ENCODE peak calls at places on chromosomes 12 and 14, in six cellular contexts. G is Caco-2, L is SK-N-SH, B is heart left ventricle, U is A549, R is small intestine. C is an unnamed sample. For H3K4me1, the result is how much of the 10 kb centered on the place peaks cover.

GRCh38 chr14:47103781-47104180 is 452.2 kb upstream of the RPL10L start:
- DNase-seq in G (no peak), B (no peak), L (no peak), R (no peak), U (no peak), C (no peak)

GRCh38 chr14:99755068-99755405 is 38.2 kb upstream of the EML1 start:
- DNase-seq in R (no peak), B (no peak), L (no peak), G (no peak), U (no peak), C (no peak)

GRCh38 chr14:87745507-87746118 is 247.4 kb downstream of the GALC start:
- DNase-seq in U (peak), B (no peak), G (peak), L (peak), R (peak), C (no peak)

GRCh38 chr12:47885012-47885501 is 19.7 kb downstream of the VDR start:
- DNase-seq in L (no peak), G (no peak), U (no peak), B (no peak), R (no peak), C (no peak)

GRCh38 chr14:64636208-64636979 is 67.8 kb upstream of the PLEKHG3 start:
- DNase-seq in B (peak), G (peak), L (peak), U (peak), R (peak), C (peak)

GRCh38 chr14:102481791-102482238 is 27.8 kb downstream of the ANKRD9 start:
- DNase-seq in L (no peak), G (no peak), B (no peak), U (peak), R (peak), C (no peak)

GRCh38 chr14:99259327-99259726 is 12.7 kb downstream of the BCL11B start:
- DNase-seq in L (no peak), R (peak), B (no peak), U (no peak), G (no peak), C (no peak)

GRCh38 chr14:70008457-70008856 is 129.2 kb downstream of the SMOC1 start:
- DNase-seq in U (no peak), B (no peak), L (no peak), R (no peak), G (no peak), C (no peak)

GRCh38 chr14:70622111-70622712 is 19.5 kb upstream of the TTC9 start:
- DNase-seq in U (peak), L (peak), G (peak), B (no peak), R (peak), C (peak)

GRCh38 chr12:34219046-34219770 is 196.9 kb downstream of the ALG10 start:
- DNase-seq in G (no peak), U (no peak), B (no peak), L (peak), R (no peak), C (no peak)

GRCh38 chr14:99899578-99900178 is 106.5 kb downstream of the EML1 start:
- DNase-seq in R (no peak), U (peak), B (no peak), G (no peak), L (peak), C (no peak)

GRCh38 chr12:64735447-64735846 is 23.8 kb downstream of the GNS start:
- DNase-seq in G (no peak), U (no peak), B (no peak), L (no peak), R (no peak), C (no peak)

GRCh38 chr14:89368490-89369477 is 48.2 kb downstream of the FOXN3 start:
- DNase-seq in B (no peak), R (peak), G (peak), L (no peak), U (no peak), C (no peak)

GRCh38 chr12:7642287-7642686 is 23.4 kb downstream of the APOBEC1 start:
- DNase-seq in R (no peak), G (no peak), L (no peak), B (no peak), U (no peak), C (no peak)

GRCh38 chr12:127750076-127750840 is 516.7 kb upstream of the TMEM132C start:
- DNase-seq in L (no peak), U (no peak), G (no peak), R (no peak), B (no peak), C (no peak)

GRCh38 chr12:92879698-92880322 is 49.3 kb downstream of the EEA1 start:
- DNase-seq in B (no peak), L (no peak), R (no peak), G (no peak), U (no peak), C (no peak)

GRCh38 chr14:77615231-77616132 is 955 bp downstream of the SPTLC2 start:
- DNase-seq in G (peak), B (no peak), U (no peak), R (peak), L (peak), C (peak)

GRCh38 chr12:47328831-47329545 is 249.2 kb upstream of the AMIGO2 start:
- DNase-seq in L (no peak), R (no peak), G (no peak), U (no peak), B (no peak), C (no peak)

GRCh38 chr14:57760891-57761290 is 105.0 kb downstream of the SLC35F4 start:
- DNase-seq in U (no peak), R (no peak), G (no peak), B (no peak), L (no peak), C (no peak)

GRCh38 chr14:104893435-104894207 is 28.6 kb downstream of the CEP170B start:
- DNase-seq in L (no peak), G (no peak), R (peak), U (no peak), B (peak), C (peak)

GRCh38 chr12:94445662-94446061 is 14.0 kb downstream of the CEP83 start:
- DNase-seq in L (no peak), G (no peak), U (no peak), B (no peak), R (no peak), C (no peak)

GRCh38 chr12:96258451-96258933 is 64.3 kb downstream of the ELK3 start:
- DNase-seq in L (no peak), G (no peak), B (peak), U (no peak), R (no peak), C (no peak)

GRCh38 chr12:45232771-45233372 is 17.0 kb downstream of the ANO6 start:
- DNase-seq in B (peak), U (peak), R (peak), L (no peak), G (no peak), C (no peak)

GRCh38 chr14:61934385-61934784 is 172.2 kb downstream of the SNAPC1 start:
- DNase-seq in G (no peak), B (no peak), L (no peak), R (no peak), U (no peak), C (no peak)

GRCh38 chr12:25423355-25423754 is 129.7 kb downstream of the LMNTD1 start:
- DNase-seq in L (no peak), R (peak), B (no peak), U (no peak), G (peak), C (peak)

GRCh38 chr12:85076688-85077430 is 40.7 kb downstream of the LRRIQ1 start:
- DNase-seq in B (no peak), U (peak), R (peak), L (peak), G (peak), C (no peak)

GRCh38 chr12:75658826-75659823 is 147.7 kb upstream of the KRR1 start:
- DNase-seq in U (peak), R (no peak), L (no peak), B (no peak), G (no peak), C (no peak)

GRCh38 chr12:104357431-104357952 is 54.0 kb downstream of the EID3 start:
- DNase-seq in G (no peak), U (peak), L (no peak), R (no peak), B (no peak), C (no peak)

GRCh38 chr14:69073925-69074324 is 79.0 kb downstream of the DCAF5 start:
- DNase-seq in G (no peak), R (no peak), U (no peak), L (no peak), B (no peak), C (no peak)

GRCh38 chr14:100313045-100313400 is 6.8 kb upstream of the SLC25A29 start:
- DNase-seq in L (no peak), B (no peak), U (no peak), R (no peak), G (no peak), C (no peak)

GRCh38 chr12:132951649-132952048 is 4.5 kb downstream of the ZNF605 start:
- DNase-seq in R (no peak), L (no peak), U (no peak), B (no peak), G (no peak), C (no peak)

GRCh38 chr12:17334784-17335183 is 728.8 kb upstream of the LMO3 start:
- DNase-seq in R (no peak), U (no peak), L (no peak), B (no peak), G (peak), C (no peak)

GRCh38 chr14:33617154-33617553 is 333.7 kb downstream of the EGLN3 start:
- DNase-seq in B (no peak), L (no peak), U (no peak), R (no peak), G (no peak), C (no peak)

GRCh38 chr12:119868992-119869391 is 8.1 kb downstream of the CIT start:
- DNase-seq in L (no peak), G (no peak), U (no peak), B (no peak), R (peak), C (no peak)

GRCh38 chr14:68094158-68094557 is 274.6 kb downstream of the RAD51B start:
- DNase-seq in L (no peak), G (no peak), B (no peak), U (no peak), R (no peak), C (no peak)

GRCh38 chr14:58572092-58572853 is 65.5 kb upstream of the DACT1 start:
- DNase-seq in B (no peak), L (no peak), G (no peak), U (peak), R (no peak), C (no peak)

GRCh38 chr12:7959278-7960063 is 23.5 kb upstream of the SLC2A3 start:
- DNase-seq in L (no peak), G (peak), U (no peak), R (peak), B (no peak), C (peak)

GRCh38 chr14:80105488-80105994 is 105.8 kb downstream of the DIO2 start:
- DNase-seq in L (no peak), B (no peak), R (no peak), G (no peak), U (no peak), C (no peak)

GRCh38 chr12:3319723-3320492 is 171.1 kb upstream of the PRMT8 start:
- DNase-seq in L (no peak), B (no peak), G (peak), U (peak), R (no peak), C (no peak)

DNA sequence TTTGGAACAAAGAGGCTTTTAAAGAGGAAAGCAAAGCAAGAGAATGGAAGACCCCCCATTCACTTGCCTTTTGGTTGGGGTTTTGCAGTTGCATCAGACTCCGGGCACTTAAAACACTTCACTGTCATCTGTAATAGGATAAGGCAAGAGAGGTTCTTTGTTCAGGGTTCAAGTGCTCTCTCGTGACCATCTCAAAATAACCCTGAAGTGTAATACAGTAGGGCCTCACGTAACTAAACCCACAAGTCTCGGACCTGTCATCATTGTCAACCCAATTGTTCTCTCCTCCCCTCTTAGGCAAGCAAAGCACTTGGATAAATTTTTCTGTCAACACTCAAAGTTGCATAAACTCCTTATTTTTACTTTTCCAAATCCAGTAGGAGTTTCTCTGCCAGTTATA is 26.9 kb upstream of the MYBPC1 start:
- DNase-seq in B (no peak), G (no peak), L (no peak), R (no peak), U (no peak), C (no peak)
- H3K4me1 ChIP-seq in B (under half), G (under half), L (under half), R (under half), U (under half), C (under half)

GRCh38 chr14:103887170-103887501 is 39.8 kb upstream of the PPP1R13B start:
- DNase-seq in G (no peak), R (no peak), B (no peak), L (no peak), U (no peak), C (no peak)
- H3K4me1 ChIP-seq in G (under half), R (under half), B (under half), L (under half), U (under half), C (half or more)

GRCh38 chr14:23483216-23483854 is 13.8 kb downstream of the NGDN start:
- DNase-seq in U (peak), R (peak), G (peak), B (no peak), L (peak), C (no peak)
- H3K4me1 ChIP-seq in U (under half), R (under half), G (under half), B (under half), L (under half), C (under half)

GRCh38 chr12:116818948-116819832 is 62.1 kb downstream of the HRK start:
- DNase-seq in R (peak), B (peak), U (peak), L (peak), G (peak), C (peak)

GRCh38 chr12:116813271-116814041 is 67.8 kb downstream of the HRK start:
- DNase-seq in B (no peak), G (no peak), U (no peak), L (no peak), R (no peak), C (no peak)

GRCh38 chr12:116820077-116820656 is 61.1 kb downstream of the HRK start:
- DNase-seq in R (no peak), L (no peak), B (no peak), U (no peak), G (no peak), C (no peak)

GRCh38 chr12:116821291-116821690 is 60.0 kb downstream of the HRK start:
- DNase-seq in R (no peak), G (no peak), L (no peak), U (no peak), B (no peak), C (no peak)

DNA sequence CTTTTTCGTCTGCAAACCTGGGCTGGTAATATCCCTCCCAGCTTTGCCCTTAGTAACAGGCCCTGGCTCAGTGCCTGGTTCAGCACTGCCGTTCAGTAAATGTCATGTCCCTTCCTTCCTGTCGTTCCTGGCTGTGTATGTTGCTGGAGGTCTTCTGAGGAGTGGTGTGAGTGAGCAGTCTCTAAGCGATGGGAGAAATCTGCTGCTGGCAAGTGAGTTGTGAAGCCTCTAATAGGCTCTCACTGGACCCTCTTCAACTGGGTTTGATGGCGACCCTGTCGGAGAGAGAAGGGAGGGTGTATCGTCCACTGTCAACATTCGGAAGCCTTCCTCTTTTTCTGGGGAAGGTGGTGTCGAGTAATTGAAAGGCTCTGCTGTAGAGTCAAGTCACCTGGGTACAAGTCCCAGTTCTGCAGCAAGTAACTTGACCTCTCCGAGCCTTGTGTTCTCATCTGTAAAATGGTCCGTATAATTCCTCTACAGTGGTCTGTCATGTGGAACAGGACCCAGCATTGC is 62.8 kb downstream of the HRK start:
- DNase-seq in R (peak), G (no peak), U (no peak), L (peak), B (peak), C (peak)
- H3K4me1 ChIP-seq in R (under half), G (under half), U (under half), L (under half), B (under half), C (under half)

DNA sequence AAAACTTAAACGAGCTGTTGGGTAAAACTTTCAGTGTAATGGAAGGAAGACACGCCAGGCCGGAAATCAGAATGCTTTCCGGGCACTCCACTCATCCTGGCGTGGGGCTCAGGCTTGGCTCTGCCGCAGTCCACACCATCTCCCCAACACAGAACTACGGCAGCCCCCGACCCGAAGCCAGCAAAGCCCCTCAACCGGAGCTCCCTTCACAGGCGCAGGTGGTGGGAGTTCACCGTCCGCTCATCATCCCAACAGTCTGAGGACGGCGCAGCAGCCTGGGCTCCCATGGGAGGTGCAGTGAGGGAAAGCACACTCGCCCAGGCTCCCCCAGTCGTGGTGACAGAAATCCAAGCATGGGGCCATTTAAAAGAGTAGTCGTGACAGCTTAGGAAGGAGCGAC is 11.0 kb upstream of the MMP17 start:
- DNase-seq in B (no peak), U (no peak), R (no peak), L (no peak), G (no peak), C (no peak)
- H3K4me1 ChIP-seq in B (under half), U (under half), R (under half), L (under half), G (under half), C (under half)

GRCh38 chr12:122878780-122879612 is 16.9 kb downstream of the VPS37B start:
- DNase-seq in B (peak), G (no peak), U (no peak), L (no peak), R (no peak), C (no peak)
- H3K4me1 ChIP-seq in B (under half), G (under half), U (under half), L (under half), R (under half), C (under half)

DNA sequence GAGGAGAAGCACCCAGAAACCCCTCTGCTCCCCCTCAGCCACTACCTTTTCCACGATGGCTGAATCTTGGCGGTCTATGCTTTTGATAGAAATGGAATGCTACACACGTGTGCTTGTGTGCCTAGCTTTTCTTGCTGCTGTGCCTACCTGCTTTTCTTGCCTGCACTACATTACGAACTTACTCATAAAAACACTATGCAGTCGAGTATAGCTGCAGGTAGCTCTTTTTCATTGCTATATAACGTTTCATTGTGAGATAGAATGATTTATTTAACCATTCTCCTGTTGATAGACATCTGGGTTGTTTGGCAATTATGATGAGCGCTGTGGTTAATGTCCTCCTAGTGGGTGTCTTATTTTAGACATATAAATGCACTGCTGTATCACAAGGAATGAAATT is 67.9 kb upstream of the NCOR2 start:
- DNase-seq in B (no peak), U (no peak), R (no peak), G (no peak), L (no peak), C (no peak)
- H3K4me1 ChIP-seq in B (under half), U (half or more), R (under half), G (half or more), L (under half), C (under half)

DNA sequence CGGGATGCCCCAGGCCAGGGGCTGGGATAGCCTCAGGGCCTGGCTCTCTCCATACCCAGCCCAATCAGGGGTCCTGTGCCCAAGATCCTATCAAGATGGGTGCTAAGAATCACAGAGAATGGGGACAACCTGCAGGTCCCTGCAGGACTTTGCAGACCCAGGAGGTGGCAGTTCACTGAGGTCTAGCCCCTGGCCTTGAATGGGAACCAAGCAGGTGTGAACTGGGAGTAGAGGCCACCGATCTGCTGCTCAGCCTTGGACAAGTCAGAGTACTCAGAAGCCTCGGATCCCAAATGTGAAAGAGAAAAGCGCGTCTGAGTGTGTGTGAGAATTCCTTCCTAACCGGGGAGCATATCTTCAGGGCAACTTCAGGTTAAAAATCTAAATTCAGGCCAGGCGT is 76.2 kb downstream of the ARL6IP4 start:
- DNase-seq in B (no peak), U (no peak), G (no peak), R (no peak), L (no peak), C (no peak)
- H3K4me1 ChIP-seq in B (half or more), U (under half), G (under half), R (under half), L (under half), C (under half)

GRCh38 chr12:57149309-57149900 is 2.0 kb upstream of the LRP1-AS start:
- DNase-seq in G (no peak), L (no peak), U (no peak), B (peak), R (peak), C (peak)
- H3K4me1 ChIP-seq in G (under half), L (half or more), U (under half), B (half or more), R (under half), C (half or more)

C was measured in transverse colon.